ENCODE peak calls at places on chromosome 4, in seven cellular contexts. B is Karpas-422, M is hepatocyte, F is mesendoderm, I is GM23248, Q is endothelial cell of umbilical vein, H is A549. O is an unnamed sample.
A peak's percentile ranks its signal among the peaks of the same experiment; 100 is the strongest.

GRCh38 chr4:39469429-39470077 is 10.7 kb downstream of the LIAS start:
- DNase-seq in B (peak; percentile 90), M (peak; percentile 88), F (peak; percentile 93), I (peak; percentile 92), Q (peak; percentile 92), H (peak; percentile 90), O (no peak)

GRCh38 chr4:103137446-103137827 is 37.8 kb upstream of the BDH2 start:
- DNase-seq in B (no peak), M (no peak), F (no peak), I (peak; percentile 20), Q (peak; percentile 57), H (no peak), O (peak; percentile 59)

GRCh38 chr4:161949941-161950725 is 213.7 kb downstream of the FSTL5 start:
- DNase-seq in B (no peak), M (peak; percentile 7), F (no peak), I (peak; percentile 0), Q (no peak), H (no peak), O (no peak)

GRCh38 chr4:173218411-173219125 is 50.0 kb downstream of the GALNT7 start:
- DNase-seq in B (no peak), M (no peak), F (peak; percentile 88), I (peak; percentile 61), Q (peak; percentile 83), H (peak; percentile 43), O (no peak)

GRCh38 chr4:176638992-176639391 is 153.7 kb downstream of the VEGFC start:
- DNase-seq in B (no peak), M (no peak), F (no peak), I (peak; percentile 52), Q (no peak), H (peak; percentile 75), O (no peak)

GRCh38 chr4:42385534-42385933 is 11.8 kb upstream of the SHISA3 start:
- DNase-seq in B (no peak), M (no peak), F (no peak), I (no peak), Q (no peak), H (no peak), O (no peak)

GRCh38 chr4:77582151-77582550 is 23.5 kb upstream of the CXCL13 start:
- DNase-seq in B (no peak), M (no peak), F (no peak), I (peak; percentile 24), Q (no peak), H (no peak), O (no peak)

GRCh38 chr4:131370846-131371245 is 1778.2 kb upstream of the PCDH10 start:
- DNase-seq in B (no peak), M (peak; percentile 39), F (no peak), I (no peak), Q (no peak), H (no peak), O (no peak)

GRCh38 chr4:39320381-39321115 is 45.6 kb downstream of the RFC1 start:
- DNase-seq in B (no peak), M (no peak), F (no peak), I (peak; percentile 55), Q (peak; percentile 47), H (no peak), O (no peak)

GRCh38 chr4:79757580-79757979 is 315.4 kb downstream of the ANTXR2 start:
- DNase-seq in B (no peak), M (no peak), F (no peak), I (peak; percentile 16), Q (no peak), H (no peak), O (no peak)

GRCh38 chr4:174828845-174829701 is at the start of gene GLRA3:
- DNase-seq in B (no peak), M (peak; percentile 84), F (peak; percentile 99), I (peak; percentile 25), Q (no peak), H (peak; percentile 81), O (no peak)

GRCh38 chr4:151431728-151432127 is 22.8 kb downstream of the FHIP1A start:
- DNase-seq in B (no peak), M (no peak), F (no peak), I (no peak), Q (no peak), H (no peak), O (no peak)

GRCh38 chr4:161132715-161133425 is 1030.9 kb downstream of the FSTL5 start:
- DNase-seq in B (no peak), M (no peak), F (no peak), I (no peak), Q (no peak), H (no peak), O (no peak)

DNA sequence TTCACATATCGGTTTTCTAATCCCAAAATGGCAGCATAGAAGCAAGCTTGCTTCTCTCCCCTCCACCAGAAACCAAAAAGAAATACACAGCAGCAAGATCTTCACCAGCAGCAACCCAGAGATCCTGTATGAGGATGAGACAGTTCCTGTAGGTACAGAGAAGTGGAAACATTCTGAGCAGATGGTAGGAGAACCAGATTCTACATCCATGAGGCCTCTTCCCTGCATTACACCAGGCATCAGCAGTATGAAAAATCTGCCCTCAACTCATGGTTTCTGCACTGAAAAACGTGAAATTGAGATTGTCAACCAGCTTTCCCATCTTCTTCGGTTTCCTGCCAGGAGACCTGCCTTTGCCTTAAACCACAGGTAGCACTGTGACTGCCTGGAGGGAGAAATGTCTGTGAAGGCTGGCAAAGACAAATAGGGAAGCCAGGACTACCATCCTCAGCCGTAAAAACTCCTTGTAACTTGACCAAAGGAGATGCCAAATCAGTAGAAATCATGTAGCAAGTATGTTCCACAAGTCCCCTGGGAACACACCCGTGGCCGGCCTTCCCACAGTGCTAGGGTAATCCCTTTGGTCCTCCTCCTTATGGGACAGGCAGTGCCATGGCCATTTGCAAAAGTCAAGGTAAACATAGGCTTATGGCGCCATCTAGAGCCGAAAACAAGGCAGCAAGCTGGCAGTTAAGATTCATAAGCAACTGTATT is 24.0 kb upstream of the MTHFD2L start:
- DNase-seq in B (peak; percentile 87), M (peak; percentile 83), F (peak; percentile 89), I (peak; percentile 95), Q (peak; percentile 90), H (peak; percentile 89), O (peak; percentile 55)
- H3K4me2 ChIP-seq in B (no peak overlapping the region), M (peak overlapping the region; percentile 34), F (no peak overlapping the region), I (no peak overlapping the region), Q (no peak overlapping the region), H (peak overlapping the region; percentile 44), O (no peak overlapping the region)

DNA sequence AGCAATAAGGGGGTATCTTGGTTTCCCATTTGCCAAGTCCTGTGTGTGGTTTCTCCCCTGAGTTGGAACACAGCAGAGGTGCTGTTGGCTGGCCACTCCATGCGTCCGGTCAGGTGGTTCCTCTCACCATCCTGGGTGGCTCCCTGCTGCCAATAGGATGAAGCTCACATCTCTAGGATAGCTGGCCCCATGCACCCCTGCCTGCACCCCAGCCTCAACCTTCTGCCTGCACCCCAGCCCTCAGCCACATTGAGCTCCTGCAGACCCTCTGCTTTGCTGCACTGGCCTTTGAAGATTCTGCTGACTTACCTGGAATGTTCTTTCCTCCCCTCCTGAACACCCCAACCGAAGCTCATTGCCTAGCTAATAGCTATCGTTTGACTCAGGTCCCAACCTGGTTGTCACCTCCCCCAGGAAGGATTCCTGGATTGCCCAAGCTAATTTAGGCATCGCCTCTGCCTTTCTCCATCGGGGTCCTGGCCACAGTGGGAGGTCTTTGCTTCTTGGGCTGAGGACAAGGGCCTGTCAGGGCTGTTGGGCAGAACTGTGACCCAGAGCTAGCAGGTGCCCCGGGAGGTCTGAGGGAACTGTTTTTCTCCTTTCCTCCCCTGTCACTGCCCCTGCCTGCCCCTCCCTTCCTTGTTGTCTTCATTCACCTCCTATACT is 36.6 kb upstream of the GRPEL1 start:
- DNase-seq in B (no peak), M (no peak), F (no peak), I (no peak), Q (no peak), H (no peak), O (no peak)
- H3K27ac ChIP-seq in B (no peak overlapping the region), M (peak overlapping the region; percentile 95), F (no peak overlapping the region), I (no peak overlapping the region), Q (no peak overlapping the region), H (no peak overlapping the region), O (no peak overlapping the region)

DNA sequence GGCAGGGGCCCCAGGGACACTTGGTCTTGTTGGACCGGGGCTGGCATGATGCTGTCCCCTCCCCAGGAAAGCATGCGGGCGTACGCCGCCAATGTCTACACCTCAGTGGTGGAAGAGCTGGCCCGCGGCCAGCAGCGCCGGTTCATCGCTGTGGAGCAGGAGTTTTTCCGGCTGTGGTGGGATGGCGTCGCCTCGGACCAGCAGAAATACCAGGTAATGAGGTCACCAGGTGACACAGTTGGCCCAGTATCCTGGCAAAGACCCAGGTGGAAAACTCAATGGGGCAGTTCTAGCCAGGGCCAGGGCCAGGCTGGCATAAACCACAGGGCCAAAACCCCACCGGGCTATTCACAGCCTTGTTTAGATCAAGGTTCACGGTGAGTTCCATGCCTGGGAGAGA is 1.5 kb downstream of the MAN2B2 start:
- DNase-seq in B (no peak), M (no peak), F (no peak), I (no peak), Q (no peak), H (no peak), O (no peak)
- H3K4me2 ChIP-seq in B (no peak overlapping the region), M (no peak overlapping the region), F (no peak overlapping the region), I (no peak overlapping the region), Q (no peak overlapping the region), H (no peak overlapping the region), O (no peak overlapping the region)

GRCh38 chr4:156293657-156294297 is 340.1 kb upstream of the CTSO start:
- DNase-seq in B (no peak), M (peak; percentile 60), F (no peak), I (peak; percentile 79), Q (peak; percentile 86), H (peak; percentile 30), O (peak; percentile 11)
- H3K27ac ChIP-seq in B (no peak overlapping the region), M (peak overlapping the region; percentile 74), F (no peak overlapping the region), I (no peak overlapping the region), Q (peak overlapping the region; percentile 29), H (no peak overlapping the region), O (no peak overlapping the region)

DNA sequence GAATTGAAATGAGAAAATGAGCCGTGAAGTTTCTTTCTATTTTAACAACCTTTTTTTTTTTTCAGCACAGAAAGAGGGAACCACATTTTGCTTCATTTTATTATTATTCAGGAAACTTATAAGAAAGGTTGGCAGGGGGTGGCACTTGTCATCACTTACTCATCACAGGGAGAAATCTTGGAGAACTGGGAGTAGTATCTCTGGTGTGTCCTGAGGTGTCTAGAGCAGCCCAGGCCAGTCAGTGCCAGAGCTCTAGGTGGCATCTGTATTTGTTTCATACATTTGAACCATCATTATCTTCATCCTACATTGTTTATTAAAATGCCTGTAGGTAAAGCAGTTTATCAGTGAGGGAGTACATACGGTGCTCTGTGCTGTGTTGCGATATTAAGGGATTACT is 43.8 kb upstream of the ARHGAP24 start:
- DNase-seq in B (no peak), M (no peak), F (no peak), I (no peak), Q (no peak), H (peak; percentile 6), O (no peak)
- H3K4me2 ChIP-seq in B (no peak overlapping the region), M (no peak overlapping the region), F (no peak overlapping the region), I (no peak overlapping the region), Q (no peak overlapping the region), H (peak overlapping the region; percentile 40), O (no peak overlapping the region)

DNA sequence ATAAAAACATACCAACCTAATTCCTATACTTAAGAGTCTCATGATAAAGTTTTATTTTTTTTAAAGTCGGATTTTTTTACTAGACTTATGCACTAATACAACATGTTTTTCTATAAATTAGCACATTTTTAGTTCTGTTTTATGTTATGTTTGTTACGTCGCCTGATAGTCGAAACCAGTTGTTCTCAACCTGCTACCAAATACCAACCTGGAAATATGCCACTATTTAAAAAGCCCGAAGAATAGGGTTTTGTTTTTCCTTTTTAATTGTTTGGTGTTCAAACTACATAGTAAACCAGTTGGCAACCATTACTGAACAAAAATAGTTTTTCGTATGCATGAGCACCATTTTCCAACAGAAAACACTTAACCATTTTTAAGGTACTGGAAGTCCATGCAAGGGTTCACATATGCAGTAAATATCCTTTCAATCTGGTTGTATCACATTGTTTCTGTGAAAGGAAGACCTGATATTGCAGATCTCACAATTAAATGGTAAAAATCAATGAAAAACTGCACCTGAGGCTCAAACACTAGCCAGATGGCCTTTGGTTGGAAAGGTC is 1.4 kb downstream of the WDFY3 start:
- DNase-seq in B (no peak), M (no peak), F (no peak), I (peak; percentile 42), Q (no peak), H (no peak), O (no peak)
- H3K27ac ChIP-seq in B (no peak overlapping the region), M (peak overlapping the region; percentile 97), F (no peak overlapping the region), I (peak overlapping the region; percentile 68), Q (peak overlapping the region; percentile 40), H (peak overlapping the region; percentile 92), O (peak overlapping the region; percentile 72)